ENCODE peak calls at places on chromosomes 5 and 9, in seven cellular contexts. One of them, this sample, is unnamed.

GRCh38 chr9:134624827-134625181 is 16.8 kb upstream of the COL5A1 start:
- DNase-seq in IMR-90: peak; percentile 87
- DNase-seq in K562: no peak
- DNase-seq in HepG2: no peak
- DNase-seq in HCT116: peak; percentile 18
- DNase-seq in H1: no peak
- DNase-seq in GM12878: no peak
- DNase-seq in this sample: peak; percentile 42

GRCh38 chr9:134304712-134305111 is 21.5 kb upstream of the RXRA start:
- DNase-seq in IMR-90: no peak
- DNase-seq in K562: no peak
- DNase-seq in HepG2: no peak
- DNase-seq in HCT116: no peak
- DNase-seq in H1: no peak
- DNase-seq in GM12878: no peak
- DNase-seq in this sample: no peak

GRCh38 chr5:148972958-148973357 is 89.9 kb downstream of the SH3TC2 start:
- DNase-seq in IMR-90: peak; percentile 89
- DNase-seq in K562: no peak
- DNase-seq in HepG2: peak; percentile 13
- DNase-seq in HCT116: peak; percentile 49
- DNase-seq in H1: no peak
- DNase-seq in GM12878: no peak
- DNase-seq in this sample: peak; percentile 92

GRCh38 chr5:179871506-179871905 is 12.9 kb upstream of the MRNIP start:
- DNase-seq in IMR-90: no peak
- DNase-seq in K562: no peak
- DNase-seq in HepG2: no peak
- DNase-seq in HCT116: no peak
- DNase-seq in H1: no peak
- DNase-seq in GM12878: no peak
- DNase-seq in this sample: no peak

GRCh38 chr5:54678737-54679136 is 161.2 kb downstream of the SNX18 start:
- DNase-seq in IMR-90: no peak
- DNase-seq in K562: no peak
- DNase-seq in HepG2: no peak
- DNase-seq in HCT116: no peak
- DNase-seq in H1: no peak
- DNase-seq in GM12878: no peak
- DNase-seq in this sample: no peak

GRCh38 chr5:132785355-132785754 is 8.3 kb upstream of the SEPTIN8 start:
- DNase-seq in IMR-90: peak; percentile 23
- DNase-seq in K562: no peak
- DNase-seq in HepG2: no peak
- DNase-seq in HCT116: no peak
- DNase-seq in H1: no peak
- DNase-seq in GM12878: no peak
- DNase-seq in this sample: no peak

GRCh38 chr9:114176601-114177295 is 21.4 kb downstream of the COL27A1 start:
- DNase-seq in IMR-90: no peak
- DNase-seq in K562: no peak
- DNase-seq in HepG2: no peak
- DNase-seq in HCT116: no peak
- DNase-seq in H1: no peak
- DNase-seq in GM12878: no peak
- DNase-seq in this sample: no peak

GRCh38 chr9:32882616-32883015 is 99.3 kb downstream of the TMEM215 start:
- DNase-seq in IMR-90: no peak
- DNase-seq in K562: no peak
- DNase-seq in HepG2: no peak
- DNase-seq in HCT116: no peak
- DNase-seq in H1: no peak
- DNase-seq in GM12878: no peak
- DNase-seq in this sample: no peak

GRCh38 chr9:83062011-83062652 is 810 bp downstream of the RASEF start:
- DNase-seq in IMR-90: peak; percentile 18
- DNase-seq in K562: no peak
- DNase-seq in HepG2: no peak
- DNase-seq in HCT116: no peak
- DNase-seq in H1: peak; percentile 7
- DNase-seq in GM12878: no peak
- DNase-seq in this sample: no peak

GRCh38 chr5:91331705-91332104 is 51.4 kb downstream of the ARRDC3 start:
- DNase-seq in IMR-90: no peak
- DNase-seq in K562: no peak
- DNase-seq in HepG2: no peak
- DNase-seq in HCT116: no peak
- DNase-seq in H1: no peak
- DNase-seq in GM12878: no peak
- DNase-seq in this sample: no peak

GRCh38 chr5:91329273-91329672 is 53.8 kb downstream of the ARRDC3 start:
- DNase-seq in IMR-90: no peak
- DNase-seq in K562: no peak
- DNase-seq in HepG2: no peak
- DNase-seq in HCT116: no peak
- DNase-seq in H1: no peak
- DNase-seq in GM12878: no peak
- DNase-seq in this sample: no peak

GRCh38 chr5:91332267-91333044 is 50.7 kb downstream of the ARRDC3 start:
- DNase-seq in IMR-90: peak; percentile 80
- DNase-seq in K562: peak; percentile 65
- DNase-seq in HepG2: peak; percentile 78
- DNase-seq in HCT116: peak; percentile 57
- DNase-seq in H1: no peak
- DNase-seq in GM12878: no peak
- DNase-seq in this sample: no peak

GRCh38 chr5:91328743-91329142 is 54.4 kb downstream of the ARRDC3 start:
- DNase-seq in IMR-90: peak; percentile 55
- DNase-seq in K562: no peak
- DNase-seq in HepG2: no peak
- DNase-seq in HCT116: no peak
- DNase-seq in H1: no peak
- DNase-seq in GM12878: no peak
- DNase-seq in this sample: no peak
- TF ChIP-seq POLR2A in IMR-90: no peak
- TF ChIP-seq POLR2A in K562: no peak
- TF ChIP-seq POLR2A in HepG2: no peak
- TF ChIP-seq POLR2A in HCT116: no peak
- TF ChIP-seq POLR2A in H1: no peak
- TF ChIP-seq POLR2A in GM12878: no peak
- TF ChIP-seq POLR2A in this sample: no peak

GRCh38 chr5:151740958-151741373 is 17.5 kb downstream of the ATOX1 start:
- DNase-seq in IMR-90: peak; percentile 81
- DNase-seq in K562: no peak
- DNase-seq in HepG2: no peak
- DNase-seq in HCT116: no peak
- DNase-seq in H1: no peak
- DNase-seq in GM12878: no peak
- DNase-seq in this sample: peak; percentile 53
- H3K4me2 ChIP-seq in IMR-90: peak overlapping the region; percentile 66
- H3K4me2 ChIP-seq in K562: no peak overlapping the region
- H3K4me2 ChIP-seq in HepG2: no peak overlapping the region
- H3K4me2 ChIP-seq in HCT116: peak overlapping the region; percentile 80
- H3K4me2 ChIP-seq in H1: peak overlapping the region; percentile 63
- H3K4me2 ChIP-seq in GM12878: peak overlapping the region; percentile 2
- H3K4me2 ChIP-seq in this sample: peak overlapping the region; percentile 45

GRCh38 chr5:177311361-177311722 is 356 bp downstream of the MXD3 start:
- DNase-seq in IMR-90: no peak
- DNase-seq in K562: no peak
- DNase-seq in HepG2: no peak
- DNase-seq in HCT116: no peak
- DNase-seq in H1: no peak
- DNase-seq in GM12878: no peak
- DNase-seq in this sample: no peak
- H2AFZ ChIP-seq in IMR-90: peak overlapping the region; percentile 77
- H2AFZ ChIP-seq in K562: peak overlapping the region; percentile 29
- H2AFZ ChIP-seq in HepG2: no peak overlapping the region
- H2AFZ ChIP-seq in HCT116: no peak overlapping the region
- H2AFZ ChIP-seq in H1: no peak overlapping the region
- H2AFZ ChIP-seq in GM12878: no peak overlapping the region
- H2AFZ ChIP-seq in this sample: peak overlapping the region; percentile 36

GRCh38 chr5:143403607-143404415 is at the start of gene NR3C1:
- DNase-seq in IMR-90: peak; percentile 86
- DNase-seq in K562: peak; percentile 83
- DNase-seq in HepG2: peak; percentile 58
- DNase-seq in HCT116: no peak
- DNase-seq in H1: no peak
- DNase-seq in GM12878: no peak
- DNase-seq in this sample: peak; percentile 78
- TF ChIP-seq POLR2A in IMR-90: peak; percentile 55
- TF ChIP-seq POLR2A in K562: peak; percentile 40
- TF ChIP-seq POLR2A in HepG2: peak; percentile 25
- TF ChIP-seq POLR2A in HCT116: no peak
- TF ChIP-seq POLR2A in H1: no peak
- TF ChIP-seq POLR2A in GM12878: peak; percentile 78
- TF ChIP-seq POLR2A in this sample: no peak